ENCODE peak calls at places on chromosome 9, in four cellular contexts. One of them, this sample, is unnamed.

GRCh38 chr9:137379761-137380161 is 43.2 kb downstream of the EXD3 start:
- DNase-seq in EL: no peak
- DNase-seq in stimulated activated CD8-positive, alpha-beta memory T cell treated with anti-CD3 and anti-CD28 coated beads, Interleukin-15, amount 100 ng/mL, for 24 hours: no peak
- DNase-seq in activated CD4-positive, alpha-beta T cell treated with anti-CD3 and anti-CD28 coated beads for 48 hours: no peak
- DNase-seq in this sample: no peak

GRCh38 chr9:131986576-131986975 is 93.1 kb downstream of the MED27 start:
- DNase-seq in EL: peak
- DNase-seq in stimulated activated CD8-positive, alpha-beta memory T cell treated with anti-CD3 and anti-CD28 coated beads, Interleukin-15, amount 100 ng/mL, for 24 hours: no peak
- DNase-seq in activated CD4-positive, alpha-beta T cell treated with anti-CD3 and anti-CD28 coated beads for 48 hours: no peak
- DNase-seq in this sample: no peak

GRCh38 chr9:34220218-34220617 is 41.4 kb downstream of the UBAP1 start:
- DNase-seq in EL: no peak
- DNase-seq in stimulated activated CD8-positive, alpha-beta memory T cell treated with anti-CD3 and anti-CD28 coated beads, Interleukin-15, amount 100 ng/mL, for 24 hours: no peak
- DNase-seq in activated CD4-positive, alpha-beta T cell treated with anti-CD3 and anti-CD28 coated beads for 48 hours: no peak
- DNase-seq in this sample: no peak

GRCh38 chr9:23375511-23375910 is 450.5 kb downstream of the ELAVL2 start:
- DNase-seq in EL: no peak
- DNase-seq in stimulated activated CD8-positive, alpha-beta memory T cell treated with anti-CD3 and anti-CD28 coated beads, Interleukin-15, amount 100 ng/mL, for 24 hours: no peak
- DNase-seq in activated CD4-positive, alpha-beta T cell treated with anti-CD3 and anti-CD28 coated beads for 48 hours: no peak
- DNase-seq in this sample: no peak

GRCh38 chr9:121427899-121428298 is 57.8 kb upstream of the STOM start:
- DNase-seq in EL: no peak
- DNase-seq in stimulated activated CD8-positive, alpha-beta memory T cell treated with anti-CD3 and anti-CD28 coated beads, Interleukin-15, amount 100 ng/mL, for 24 hours: no peak
- DNase-seq in activated CD4-positive, alpha-beta T cell treated with anti-CD3 and anti-CD28 coated beads for 48 hours: no peak
- DNase-seq in this sample: no peak

GRCh38 chr9:112532427-112532826 is 45.8 kb downstream of the KIAA1958 start:
- DNase-seq in EL: peak
- DNase-seq in stimulated activated CD8-positive, alpha-beta memory T cell treated with anti-CD3 and anti-CD28 coated beads, Interleukin-15, amount 100 ng/mL, for 24 hours: no peak
- DNase-seq in activated CD4-positive, alpha-beta T cell treated with anti-CD3 and anti-CD28 coated beads for 48 hours: no peak
- DNase-seq in this sample: no peak

GRCh38 chr9:109981091-109981490 is 201.1 kb downstream of the PALM2AKAP2 start:
- DNase-seq in EL: no peak
- DNase-seq in stimulated activated CD8-positive, alpha-beta memory T cell treated with anti-CD3 and anti-CD28 coated beads, Interleukin-15, amount 100 ng/mL, for 24 hours: no peak
- DNase-seq in activated CD4-positive, alpha-beta T cell treated with anti-CD3 and anti-CD28 coated beads for 48 hours: no peak
- DNase-seq in this sample: no peak

GRCh38 chr9:18485691-18486090 is 11.7 kb downstream of the ADAMTSL1 start:
- DNase-seq in EL: no peak
- DNase-seq in stimulated activated CD8-positive, alpha-beta memory T cell treated with anti-CD3 and anti-CD28 coated beads, Interleukin-15, amount 100 ng/mL, for 24 hours: no peak
- DNase-seq in activated CD4-positive, alpha-beta T cell treated with anti-CD3 and anti-CD28 coated beads for 48 hours: no peak
- DNase-seq in this sample: no peak

GRCh38 chr9:87149794-87150193 is 202.5 kb upstream of the GAS1 start:
- DNase-seq in EL: peak
- DNase-seq in stimulated activated CD8-positive, alpha-beta memory T cell treated with anti-CD3 and anti-CD28 coated beads, Interleukin-15, amount 100 ng/mL, for 24 hours: no peak
- DNase-seq in activated CD4-positive, alpha-beta T cell treated with anti-CD3 and anti-CD28 coated beads for 48 hours: no peak
- DNase-seq in this sample: no peak

GRCh38 chr9:130682490-130683121 is 11.0 kb upstream of the EXOSC2 start:
- DNase-seq in EL: peak
- DNase-seq in stimulated activated CD8-positive, alpha-beta memory T cell treated with anti-CD3 and anti-CD28 coated beads, Interleukin-15, amount 100 ng/mL, for 24 hours: no peak
- DNase-seq in activated CD4-positive, alpha-beta T cell treated with anti-CD3 and anti-CD28 coated beads for 48 hours: peak
- DNase-seq in this sample: peak

GRCh38 chr9:13665418-13666066 is 386.1 kb upstream of the MPDZ start:
- DNase-seq in EL: peak
- DNase-seq in stimulated activated CD8-positive, alpha-beta memory T cell treated with anti-CD3 and anti-CD28 coated beads, Interleukin-15, amount 100 ng/mL, for 24 hours: no peak
- DNase-seq in activated CD4-positive, alpha-beta T cell treated with anti-CD3 and anti-CD28 coated beads for 48 hours: no peak
- DNase-seq in this sample: no peak

GRCh38 chr9:112725961-112726360 is 8.0 kb upstream of the INIP start:
- DNase-seq in EL: no peak
- DNase-seq in stimulated activated CD8-positive, alpha-beta memory T cell treated with anti-CD3 and anti-CD28 coated beads, Interleukin-15, amount 100 ng/mL, for 24 hours: no peak
- DNase-seq in activated CD4-positive, alpha-beta T cell treated with anti-CD3 and anti-CD28 coated beads for 48 hours: no peak
- DNase-seq in this sample: no peak

GRCh38 chr9:2465921-2466460 is 155.6 kb upstream of the VLDLR start:
- DNase-seq in EL: no peak
- DNase-seq in stimulated activated CD8-positive, alpha-beta memory T cell treated with anti-CD3 and anti-CD28 coated beads, Interleukin-15, amount 100 ng/mL, for 24 hours: no peak
- DNase-seq in activated CD4-positive, alpha-beta T cell treated with anti-CD3 and anti-CD28 coated beads for 48 hours: no peak
- DNase-seq in this sample: no peak

GRCh38 chr9:107674937-107675277 is 185.3 kb upstream of the KLF4 start:
- DNase-seq in EL: peak
- DNase-seq in stimulated activated CD8-positive, alpha-beta memory T cell treated with anti-CD3 and anti-CD28 coated beads, Interleukin-15, amount 100 ng/mL, for 24 hours: no peak
- DNase-seq in activated CD4-positive, alpha-beta T cell treated with anti-CD3 and anti-CD28 coated beads for 48 hours: no peak
- DNase-seq in this sample: no peak

GRCh38 chr9:133702798-133703570 is 35.2 kb downstream of the SARDH start:
- DNase-seq in EL: no peak
- DNase-seq in stimulated activated CD8-positive, alpha-beta memory T cell treated with anti-CD3 and anti-CD28 coated beads, Interleukin-15, amount 100 ng/mL, for 24 hours: no peak
- DNase-seq in activated CD4-positive, alpha-beta T cell treated with anti-CD3 and anti-CD28 coated beads for 48 hours: peak
- DNase-seq in this sample: no peak

GRCh38 chr9:126989847-126990821 is 75.6 kb downstream of the RALGPS1 start:
- DNase-seq in EL: no peak
- DNase-seq in stimulated activated CD8-positive, alpha-beta memory T cell treated with anti-CD3 and anti-CD28 coated beads, Interleukin-15, amount 100 ng/mL, for 24 hours: no peak
- DNase-seq in activated CD4-positive, alpha-beta T cell treated with anti-CD3 and anti-CD28 coated beads for 48 hours: no peak
- DNase-seq in this sample: no peak

GRCh38 chr9:95373069-95373681 is 55.7 kb upstream of the FANCC start:
- DNase-seq in EL: peak
- DNase-seq in stimulated activated CD8-positive, alpha-beta memory T cell treated with anti-CD3 and anti-CD28 coated beads, Interleukin-15, amount 100 ng/mL, for 24 hours: no peak
- DNase-seq in activated CD4-positive, alpha-beta T cell treated with anti-CD3 and anti-CD28 coated beads for 48 hours: no peak
- DNase-seq in this sample: no peak

GRCh38 chr9:121322037-121322736 is 47.9 kb downstream of the STOM start:
- DNase-seq in EL: peak
- DNase-seq in stimulated activated CD8-positive, alpha-beta memory T cell treated with anti-CD3 and anti-CD28 coated beads, Interleukin-15, amount 100 ng/mL, for 24 hours: no peak
- DNase-seq in activated CD4-positive, alpha-beta T cell treated with anti-CD3 and anti-CD28 coated beads for 48 hours: no peak
- DNase-seq in this sample: no peak

GRCh38 chr9:84283895-84284294 is 56.7 kb downstream of the SLC28A3 start:
- DNase-seq in EL: no peak
- DNase-seq in stimulated activated CD8-positive, alpha-beta memory T cell treated with anti-CD3 and anti-CD28 coated beads, Interleukin-15, amount 100 ng/mL, for 24 hours: no peak
- DNase-seq in activated CD4-positive, alpha-beta T cell treated with anti-CD3 and anti-CD28 coated beads for 48 hours: no peak
- DNase-seq in this sample: no peak

GRCh38 chr9:134365791-134366222 is 39.6 kb downstream of the RXRA start:
- DNase-seq in EL: no peak
- DNase-seq in stimulated activated CD8-positive, alpha-beta memory T cell treated with anti-CD3 and anti-CD28 coated beads, Interleukin-15, amount 100 ng/mL, for 24 hours: no peak
- DNase-seq in activated CD4-positive, alpha-beta T cell treated with anti-CD3 and anti-CD28 coated beads for 48 hours: no peak
- DNase-seq in this sample: no peak

GRCh38 chr9:127214421-127215265 is 49.9 kb upstream of the GARNL3 start:
- DNase-seq in EL: peak
- DNase-seq in stimulated activated CD8-positive, alpha-beta memory T cell treated with anti-CD3 and anti-CD28 coated beads, Interleukin-15, amount 100 ng/mL, for 24 hours: no peak
- DNase-seq in activated CD4-positive, alpha-beta T cell treated with anti-CD3 and anti-CD28 coated beads for 48 hours: peak
- DNase-seq in this sample: no peak

GRCh38 chr9:138074516-138074915 is 196.9 kb downstream of the CACNA1B start:
- DNase-seq in EL: no peak
- DNase-seq in stimulated activated CD8-positive, alpha-beta memory T cell treated with anti-CD3 and anti-CD28 coated beads, Interleukin-15, amount 100 ng/mL, for 24 hours: no peak
- DNase-seq in activated CD4-positive, alpha-beta T cell treated with anti-CD3 and anti-CD28 coated beads for 48 hours: no peak
- DNase-seq in this sample: no peak

GRCh38 chr9:34459941-34460340 is 1.3 kb downstream of the DNAI1 start:
- DNase-seq in EL: no peak
- DNase-seq in stimulated activated CD8-positive, alpha-beta memory T cell treated with anti-CD3 and anti-CD28 coated beads, Interleukin-15, amount 100 ng/mL, for 24 hours: no peak
- DNase-seq in activated CD4-positive, alpha-beta T cell treated with anti-CD3 and anti-CD28 coated beads for 48 hours: no peak
- DNase-seq in this sample: no peak

GRCh38 chr9:126365780-126366179 is 39.2 kb downstream of the MVB12B start:
- DNase-seq in EL: no peak
- DNase-seq in stimulated activated CD8-positive, alpha-beta memory T cell treated with anti-CD3 and anti-CD28 coated beads, Interleukin-15, amount 100 ng/mL, for 24 hours: no peak
- DNase-seq in activated CD4-positive, alpha-beta T cell treated with anti-CD3 and anti-CD28 coated beads for 48 hours: no peak
- DNase-seq in this sample: no peak

GRCh38 chr9:99307846-99308245 is 85.8 kb downstream of the SEC61B start:
- DNase-seq in EL: no peak
- DNase-seq in stimulated activated CD8-positive, alpha-beta memory T cell treated with anti-CD3 and anti-CD28 coated beads, Interleukin-15, amount 100 ng/mL, for 24 hours: no peak
- DNase-seq in activated CD4-positive, alpha-beta T cell treated with anti-CD3 and anti-CD28 coated beads for 48 hours: no peak
- DNase-seq in this sample: no peak

GRCh38 chr9:97852399-97853055 is 499 bp upstream of the FOXE1 start:
- DNase-seq in EL: no peak
- DNase-seq in stimulated activated CD8-positive, alpha-beta memory T cell treated with anti-CD3 and anti-CD28 coated beads, Interleukin-15, amount 100 ng/mL, for 24 hours: no peak
- DNase-seq in activated CD4-positive, alpha-beta T cell treated with anti-CD3 and anti-CD28 coated beads for 48 hours: no peak
- DNase-seq in this sample: no peak

GRCh38 chr9:83630938-83631457 is 8.1 kb downstream of the IDNK start:
- DNase-seq in EL: no peak
- DNase-seq in stimulated activated CD8-positive, alpha-beta memory T cell treated with anti-CD3 and anti-CD28 coated beads, Interleukin-15, amount 100 ng/mL, for 24 hours: no peak
- DNase-seq in activated CD4-positive, alpha-beta T cell treated with anti-CD3 and anti-CD28 coated beads for 48 hours: no peak
- DNase-seq in this sample: peak

GRCh38 chr9:132973713-132974112 is 4.8 kb upstream of the GFI1B start:
- DNase-seq in EL: peak
- DNase-seq in stimulated activated CD8-positive, alpha-beta memory T cell treated with anti-CD3 and anti-CD28 coated beads, Interleukin-15, amount 100 ng/mL, for 24 hours: no peak
- DNase-seq in activated CD4-positive, alpha-beta T cell treated with anti-CD3 and anti-CD28 coated beads for 48 hours: peak
- DNase-seq in this sample: no peak

GRCh38 chr9:109286981-109287380 is 33.9 kb downstream of the EPB41L4B start:
- DNase-seq in EL: peak
- DNase-seq in stimulated activated CD8-positive, alpha-beta memory T cell treated with anti-CD3 and anti-CD28 coated beads, Interleukin-15, amount 100 ng/mL, for 24 hours: no peak
- DNase-seq in activated CD4-positive, alpha-beta T cell treated with anti-CD3 and anti-CD28 coated beads for 48 hours: no peak
- DNase-seq in this sample: no peak

GRCh38 chr9:114685951-114686350 is 4.0 kb upstream of the TEX48 start:
- DNase-seq in EL: no peak
- DNase-seq in stimulated activated CD8-positive, alpha-beta memory T cell treated with anti-CD3 and anti-CD28 coated beads, Interleukin-15, amount 100 ng/mL, for 24 hours: no peak
- DNase-seq in activated CD4-positive, alpha-beta T cell treated with anti-CD3 and anti-CD28 coated beads for 48 hours: no peak
- DNase-seq in this sample: no peak

GRCh38 chr9:2502760-2503159 is 118.8 kb upstream of the VLDLR start:
- DNase-seq in EL: peak
- DNase-seq in stimulated activated CD8-positive, alpha-beta memory T cell treated with anti-CD3 and anti-CD28 coated beads, Interleukin-15, amount 100 ng/mL, for 24 hours: no peak
- DNase-seq in activated CD4-positive, alpha-beta T cell treated with anti-CD3 and anti-CD28 coated beads for 48 hours: no peak
- DNase-seq in this sample: no peak

GRCh38 chr9:4866239-4866969 is 73.7 kb downstream of the RCL1 start:
- DNase-seq in EL: peak
- DNase-seq in stimulated activated CD8-positive, alpha-beta memory T cell treated with anti-CD3 and anti-CD28 coated beads, Interleukin-15, amount 100 ng/mL, for 24 hours: no peak
- DNase-seq in activated CD4-positive, alpha-beta T cell treated with anti-CD3 and anti-CD28 coated beads for 48 hours: peak
- DNase-seq in this sample: no peak

GRCh38 chr9:9855503-9856078 is 757.2 kb downstream of the PTPRD start:
- DNase-seq in EL: no peak
- DNase-seq in stimulated activated CD8-positive, alpha-beta memory T cell treated with anti-CD3 and anti-CD28 coated beads, Interleukin-15, amount 100 ng/mL, for 24 hours: no peak
- DNase-seq in activated CD4-positive, alpha-beta T cell treated with anti-CD3 and anti-CD28 coated beads for 48 hours: no peak
- DNase-seq in this sample: no peak

GRCh38 chr9:125706661-125707539 is at the start of gene MAPKAP1:
- DNase-seq in EL: peak
- DNase-seq in stimulated activated CD8-positive, alpha-beta memory T cell treated with anti-CD3 and anti-CD28 coated beads, Interleukin-15, amount 100 ng/mL, for 24 hours: peak
- DNase-seq in activated CD4-positive, alpha-beta T cell treated with anti-CD3 and anti-CD28 coated beads for 48 hours: peak
- DNase-seq in this sample: peak

GRCh38 chr9:127455299-127455992 is 4.1 kb downstream of the LRSAM1 start:
- DNase-seq in EL: peak
- DNase-seq in stimulated activated CD8-positive, alpha-beta memory T cell treated with anti-CD3 and anti-CD28 coated beads, Interleukin-15, amount 100 ng/mL, for 24 hours: no peak
- DNase-seq in activated CD4-positive, alpha-beta T cell treated with anti-CD3 and anti-CD28 coated beads for 48 hours: peak
- DNase-seq in this sample: no peak